ENCODE peak calls at places on chromosomes 4 and X, in five cellular contexts. One of them, this sample, is unnamed.

GRCh38 chrX:20517565-20517964 is 250.9 kb upstream of the RPS6KA3 start:
- DNase-seq in K562: no peak
- DNase-seq in SK-N-SH: no peak
- DNase-seq in GM12878: no peak
- DNase-seq in HepG2: no peak
- DNase-seq in this sample: no peak

GRCh38 chrX:69616520-69617203 is 749 bp downstream of the EDA start:
- DNase-seq in HepG2: peak
- DNase-seq in K562: no peak
- DNase-seq in SK-N-SH: peak
- DNase-seq in GM12878: no peak
- DNase-seq in this sample: no peak

GRCh38 chrX:28278236-28278635 is 297.0 kb upstream of the DCAF8L1 start:
- DNase-seq in K562: no peak
- DNase-seq in GM12878: no peak
- DNase-seq in SK-N-SH: no peak
- DNase-seq in HepG2: no peak
- DNase-seq in this sample: no peak

GRCh38 chr4:41122775-41123174 is 91.6 kb downstream of the APBB2 start:
- DNase-seq in K562: no peak
- DNase-seq in SK-N-SH: no peak
- DNase-seq in GM12878: no peak
- DNase-seq in HepG2: no peak
- DNase-seq in this sample: no peak

GRCh38 chr4:1299301-1299860 is 9.7 kb downstream of the MAEA start:
- DNase-seq in K562: no peak
- DNase-seq in HepG2: no peak
- DNase-seq in GM12878: no peak
- DNase-seq in SK-N-SH: no peak
- DNase-seq in this sample: no peak

GRCh38 chr4:53706422-53707032 is 115.2 kb upstream of the LNX1 start:
- DNase-seq in SK-N-SH: peak
- DNase-seq in GM12878: peak
- DNase-seq in K562: peak
- DNase-seq in HepG2: peak
- DNase-seq in this sample: peak

GRCh38 chrX:18119856-18120255 is 100.8 kb downstream of the BEND2 start:
- DNase-seq in K562: no peak
- DNase-seq in GM12878: no peak
- DNase-seq in HepG2: no peak
- DNase-seq in SK-N-SH: no peak
- DNase-seq in this sample: no peak

GRCh38 chr4:98745372-98745771 is 87.0 kb upstream of the TSPAN5 start:
- DNase-seq in K562: no peak
- DNase-seq in HepG2: peak
- DNase-seq in GM12878: no peak
- DNase-seq in SK-N-SH: peak
- DNase-seq in this sample: no peak

GRCh38 chr4:102430511-102430910 is 70.6 kb upstream of the NFKB1 start:
- DNase-seq in K562: no peak
- DNase-seq in SK-N-SH: no peak
- DNase-seq in GM12878: no peak
- DNase-seq in HepG2: no peak
- DNase-seq in this sample: no peak

GRCh38 chr4:158895797-158896442 is 127.1 kb downstream of the FNIP2 start:
- DNase-seq in K562: no peak
- DNase-seq in GM12878: no peak
- DNase-seq in SK-N-SH: no peak
- DNase-seq in HepG2: no peak
- DNase-seq in this sample: no peak

GRCh38 chr4:1022739-1023066 is 11.3 kb downstream of the FGFRL1 start:
- DNase-seq in K562: no peak
- DNase-seq in SK-N-SH: no peak
- DNase-seq in GM12878: no peak
- DNase-seq in HepG2: no peak
- DNase-seq in this sample: no peak

GRCh38 chrX:73822775-73823174 is 259.8 kb downstream of the CHIC1 start:
- DNase-seq in SK-N-SH: no peak
- DNase-seq in GM12878: no peak
- DNase-seq in HepG2: no peak
- DNase-seq in K562: no peak
- DNase-seq in this sample: no peak

GRCh38 chrX:73823473-73824004 is 260.5 kb downstream of the CHIC1 start:
- DNase-seq in HepG2: no peak
- DNase-seq in K562: no peak
- DNase-seq in SK-N-SH: no peak
- DNase-seq in GM12878: no peak
- DNase-seq in this sample: no peak

GRCh38 chrX:73818200-73819116 is 255.5 kb downstream of the CHIC1 start:
- DNase-seq in SK-N-SH: no peak
- DNase-seq in HepG2: no peak
- DNase-seq in K562: no peak
- DNase-seq in GM12878: no peak
- DNase-seq in this sample: no peak

GRCh38 chrX:73825569-73825968 is 262.6 kb downstream of the CHIC1 start:
- DNase-seq in HepG2: no peak
- DNase-seq in SK-N-SH: no peak
- DNase-seq in K562: no peak
- DNase-seq in GM12878: no peak
- DNase-seq in this sample: no peak

DNA sequence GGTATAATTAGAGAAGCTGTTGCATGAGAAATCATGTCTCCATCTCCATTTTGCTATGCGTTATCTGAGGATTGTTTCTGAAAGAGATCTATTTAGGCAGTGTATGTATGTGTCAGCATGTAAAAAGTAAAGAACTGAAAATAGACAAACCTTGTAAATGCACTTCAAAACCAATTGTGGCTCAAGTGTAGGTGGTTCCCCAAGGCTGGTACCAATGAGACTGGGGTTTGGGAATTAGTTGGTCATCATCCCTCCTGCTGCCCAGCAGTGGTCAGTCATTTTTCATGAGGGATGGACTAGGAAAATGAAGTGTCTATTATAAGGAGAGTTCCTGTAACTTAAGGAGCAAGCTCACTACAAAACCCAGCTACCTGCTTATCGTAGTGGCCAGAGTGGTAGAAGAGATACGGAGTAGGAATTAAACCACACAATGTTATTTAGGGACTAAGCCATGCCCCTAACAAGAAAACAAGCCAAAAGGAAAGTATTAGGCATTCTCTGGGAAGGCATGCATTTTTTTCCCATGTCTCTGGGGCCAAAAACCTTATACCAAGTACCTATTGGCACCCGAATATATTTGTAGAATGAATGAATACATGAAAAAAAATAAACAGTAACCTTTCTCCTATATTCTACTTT is 259.0 kb downstream of the CHIC1 start:
- DNase-seq in SK-N-SH: no peak
- DNase-seq in K562: no peak
- DNase-seq in GM12878: no peak
- DNase-seq in HepG2: no peak
- DNase-seq in this sample: no peak
- TF ChIP-seq ZBTB33 in SK-N-SH: no peak
- TF ChIP-seq ZBTB33 in K562: no peak
- TF ChIP-seq ZBTB33 in GM12878: no peak
- TF ChIP-seq ZBTB33 in HepG2: no peak
- TF ChIP-seq ZBTB33 in this sample: no peak

GRCh38 chr4:56244681-56245080 is 142.6 kb downstream of the AASDH start:
- DNase-seq in GM12878: no peak
- DNase-seq in K562: no peak
- DNase-seq in SK-N-SH: no peak
- DNase-seq in HepG2: no peak
- DNase-seq in this sample: no peak

GRCh38 chr4:56243107-56243506 is 144.2 kb downstream of the AASDH start:
- DNase-seq in GM12878: no peak
- DNase-seq in HepG2: no peak
- DNase-seq in K562: no peak
- DNase-seq in SK-N-SH: no peak
- DNase-seq in this sample: no peak

GRCh38 chr4:56245547-56246229 is 141.6 kb downstream of the AASDH start:
- DNase-seq in GM12878: no peak
- DNase-seq in K562: no peak
- DNase-seq in SK-N-SH: no peak
- DNase-seq in HepG2: peak
- DNase-seq in this sample: no peak

GRCh38 chr4:56247646-56248045 is 139.6 kb downstream of the AASDH start:
- DNase-seq in SK-N-SH: no peak
- DNase-seq in GM12878: no peak
- DNase-seq in K562: no peak
- DNase-seq in HepG2: peak
- DNase-seq in this sample: no peak

DNA sequence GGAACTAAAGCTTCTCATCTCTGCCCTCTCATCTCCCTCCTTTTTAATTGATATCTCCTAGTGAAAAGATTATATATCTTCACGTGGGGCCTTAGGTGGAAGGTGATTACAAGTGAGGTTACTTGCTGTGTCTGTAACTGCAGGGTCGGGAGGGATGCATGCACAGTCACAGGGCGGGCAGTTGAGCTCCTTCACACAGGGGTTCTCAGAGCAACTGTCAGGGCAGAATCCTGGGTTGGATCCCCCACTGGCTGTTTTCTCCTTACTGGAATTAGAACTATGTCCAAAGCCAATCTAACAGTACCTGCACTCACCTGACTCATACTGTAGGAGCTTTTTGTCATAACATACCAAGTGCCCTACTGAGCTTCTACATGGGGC is 141.1 kb downstream of the AASDH start:
- DNase-seq in GM12878: no peak
- DNase-seq in K562: no peak
- DNase-seq in SK-N-SH: no peak
- DNase-seq in HepG2: no peak
- DNase-seq in this sample: no peak
- TF ChIP-seq ZBTB33 in GM12878: no peak
- TF ChIP-seq ZBTB33 in K562: no peak
- TF ChIP-seq ZBTB33 in SK-N-SH: no peak
- TF ChIP-seq ZBTB33 in HepG2: no peak
- TF ChIP-seq ZBTB33 in this sample: no peak

GRCh38 chrX:118755633-118756032 is 28.2 kb downstream of the IL13RA1 start:
- DNase-seq in GM12878: no peak
- DNase-seq in K562: no peak
- DNase-seq in HepG2: no peak
- DNase-seq in SK-N-SH: no peak
- DNase-seq in this sample: no peak

GRCh38 chrX:118756111-118756510 is 28.7 kb downstream of the IL13RA1 start:
- DNase-seq in K562: no peak
- DNase-seq in HepG2: no peak
- DNase-seq in GM12878: no peak
- DNase-seq in SK-N-SH: no peak
- DNase-seq in this sample: no peak

DNA sequence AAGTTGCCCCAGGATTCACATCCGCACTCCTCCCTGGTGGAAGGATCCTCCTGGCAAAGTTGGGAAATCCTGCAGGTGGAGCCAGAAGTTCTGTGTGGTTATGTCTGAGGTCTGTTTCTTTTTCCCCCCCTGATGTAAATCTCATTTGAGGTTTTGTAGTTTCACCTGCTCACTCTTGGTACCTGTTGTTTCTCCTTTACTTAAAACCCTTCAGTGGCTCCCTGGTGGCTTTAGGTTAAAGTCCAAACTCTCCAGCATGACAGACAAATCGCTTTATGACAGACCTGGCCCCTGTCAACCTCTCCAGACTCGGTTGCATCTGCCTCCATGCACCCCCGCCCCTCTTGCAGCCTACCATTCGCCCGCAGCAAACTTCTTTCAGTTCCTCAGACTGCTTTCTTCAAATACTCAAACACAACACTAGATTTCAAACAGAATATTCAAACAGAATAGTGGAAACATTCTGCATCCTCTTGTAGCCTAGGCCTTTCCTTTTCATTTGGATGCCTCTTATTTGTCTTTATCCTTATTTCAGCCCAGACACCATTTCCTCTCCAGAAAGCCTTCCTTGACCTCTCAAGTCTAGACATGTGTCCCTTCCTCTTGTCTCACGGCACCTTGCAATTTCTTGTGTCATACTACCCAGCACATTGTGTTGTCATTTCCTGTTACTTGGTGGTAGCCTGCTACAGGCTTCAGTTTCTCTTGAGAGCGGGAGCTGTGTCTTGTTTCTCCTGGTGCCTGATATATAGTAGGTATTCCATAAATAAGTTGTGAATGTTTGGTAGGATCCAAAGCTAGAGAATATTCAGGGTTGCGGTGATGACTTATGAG is 24.8 kb downstream of the IL13RA1 start:
- DNase-seq in HepG2: no peak
- DNase-seq in SK-N-SH: no peak
- DNase-seq in GM12878: peak
- DNase-seq in K562: no peak
- DNase-seq in this sample: no peak
- TF ChIP-seq ZBTB33 in HepG2: no peak
- TF ChIP-seq ZBTB33 in SK-N-SH: no peak
- TF ChIP-seq ZBTB33 in GM12878: no peak
- TF ChIP-seq ZBTB33 in K562: no peak
- TF ChIP-seq ZBTB33 in this sample: no peak

GRCh38 chr4:176981074-176981473 is 188.4 kb upstream of the VEGFC start:
- DNase-seq in HepG2: no peak
- DNase-seq in GM12878: no peak
- DNase-seq in K562: no peak
- DNase-seq in SK-N-SH: no peak
- DNase-seq in this sample: no peak

DNA sequence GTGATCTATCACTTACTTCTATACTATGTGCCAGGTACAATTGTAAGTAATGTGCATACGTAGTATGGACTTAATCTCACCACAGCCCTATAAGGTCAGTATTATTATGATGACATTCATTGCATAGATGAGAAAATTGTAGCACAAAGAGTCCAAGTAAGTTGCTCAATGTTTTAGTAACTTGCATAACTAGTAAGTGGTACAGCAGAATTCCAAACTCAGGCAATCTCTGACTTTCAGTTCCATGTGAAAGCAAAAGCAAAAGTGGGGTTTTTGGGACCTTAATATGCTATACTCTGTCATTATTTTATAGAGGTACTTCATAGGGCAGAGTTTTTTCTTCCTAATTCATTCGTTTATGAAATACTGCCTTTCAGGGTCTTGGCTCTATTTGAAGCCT is 188.8 kb upstream of the VEGFC start:
- DNase-seq in K562: no peak
- DNase-seq in SK-N-SH: no peak
- DNase-seq in GM12878: no peak
- DNase-seq in HepG2: no peak
- DNase-seq in this sample: no peak
- TF ChIP-seq ZBTB33 in K562: no peak
- TF ChIP-seq ZBTB33 in SK-N-SH: no peak
- TF ChIP-seq ZBTB33 in GM12878: no peak
- TF ChIP-seq ZBTB33 in HepG2: no peak
- TF ChIP-seq ZBTB33 in this sample: no peak

DNA sequence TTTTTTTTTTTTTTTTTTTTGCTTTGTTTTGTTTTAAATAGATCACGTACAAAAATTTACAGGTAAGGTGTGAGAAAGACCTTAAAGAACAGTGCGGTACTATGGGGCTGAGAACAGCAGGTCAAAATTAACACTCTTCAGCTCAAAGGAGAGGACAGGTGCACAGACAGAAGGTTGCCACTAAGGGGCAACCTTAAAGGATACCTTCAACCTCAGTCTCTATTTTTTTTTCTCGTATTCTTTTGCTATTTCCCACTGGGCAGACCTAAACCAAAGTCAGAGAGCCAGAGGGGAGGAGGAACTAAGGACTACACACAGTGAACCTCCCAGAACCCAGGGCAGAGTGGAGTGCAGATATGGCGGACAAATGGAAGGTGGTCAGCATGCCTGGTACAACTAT is 1984.3 kb upstream of the IGFBP7 start:
- DNase-seq in K562: no peak
- DNase-seq in SK-N-SH: no peak
- DNase-seq in GM12878: no peak
- DNase-seq in HepG2: no peak
- DNase-seq in this sample: no peak
- TF ChIP-seq ZBTB33 in K562: no peak
- TF ChIP-seq ZBTB33 in SK-N-SH: no peak
- TF ChIP-seq ZBTB33 in GM12878: no peak
- TF ChIP-seq ZBTB33 in HepG2: no peak
- TF ChIP-seq ZBTB33 in this sample: no peak

GRCh38 chrX:44068043-44068442 is 94.9 kb upstream of the NDP start:
- DNase-seq in GM12878: no peak
- DNase-seq in K562: no peak
- DNase-seq in SK-N-SH: no peak
- DNase-seq in HepG2: no peak
- DNase-seq in this sample: no peak
- TF ChIP-seq ZBTB33 in GM12878: no peak
- TF ChIP-seq ZBTB33 in K562: no peak
- TF ChIP-seq ZBTB33 in SK-N-SH: no peak
- TF ChIP-seq ZBTB33 in HepG2: no peak
- TF ChIP-seq ZBTB33 in this sample: no peak

This sample was measured in HCT116.